ENCODE peak calls at places on chromosomes 5 and 9, in four cellular contexts. P is prostate gland; I is neural progenitor cell; W is CD8-positive, alpha-beta T cell. Q is an unnamed sample. For H3K36me3, the result is how much of the 10 kb centered on the place peaks cover.

GRCh38 chr9:77649109-77649812 is 1.1 kb upstream of the GNA14 start:
- DNase-seq in I (no peak), P (no peak), W (no peak), Q (no peak)

GRCh38 chr5:154642499-154643245 is 112.5 kb upstream of the LARP1 start:
- DNase-seq in W (no peak), P (no peak), I (peak), Q (no peak)

GRCh38 chr9:22214021-22214420 is 204.9 kb upstream of the CDKN2B start:
- DNase-seq in P (no peak), I (no peak), W (no peak), Q (no peak)

GRCh38 chr9:129486496-129487306 is 134.2 kb downstream of the C9orf50 start:
- DNase-seq in I (peak), W (no peak), P (peak), Q (no peak)

GRCh38 chr9:137051145-137051724 is 2.6 kb downstream of the ENTPD2 start:
- DNase-seq in W (no peak), P (no peak), I (no peak), Q (no peak)

GRCh38 chr5:151718168-151718567 is 31.5 kb upstream of the SPARC start:
- DNase-seq in I (no peak), P (no peak), W (no peak), Q (no peak)

GRCh38 chr9:137430723-137431415 is 7.7 kb downstream of the NOXA1 start:
- DNase-seq in P (no peak), I (no peak), W (no peak), Q (no peak)

GRCh38 chr9:93264338-93265125 is 80.6 kb downstream of the WNK2 start:
- DNase-seq in W (no peak), I (no peak), P (no peak), Q (no peak)

GRCh38 chr5:76269259-76269958 is 133.7 kb upstream of the IQGAP2 start:
- DNase-seq in I (no peak), P (no peak), W (no peak), Q (no peak)

GRCh38 chr5:23466401-23466886 is 41.0 kb upstream of the PRDM9 start:
- DNase-seq in I (peak), W (no peak), P (no peak), Q (no peak)

GRCh38 chr5:160548949-160549665 is 127.5 kb downstream of the PTTG1 start:
- DNase-seq in W (no peak), P (no peak), I (no peak), Q (no peak)

GRCh38 chr9:114507726-114508125 is 2.5 kb upstream of the WHRN start:
- DNase-seq in I (peak), W (no peak), P (no peak), Q (peak)

GRCh38 chr5:34606101-34606500 is 50.0 kb upstream of the RAI14 start:
- DNase-seq in W (no peak), I (no peak), P (no peak), Q (no peak)

GRCh38 chr9:91119679-91120078 is 242.0 kb downstream of the AUH start:
- DNase-seq in W (no peak), I (no peak), P (no peak), Q (no peak)

GRCh38 chr5:103703617-103704016 is 141.0 kb upstream of the NUDT12 start:
- DNase-seq in W (no peak), P (no peak), I (no peak), Q (no peak)

GRCh38 chr5:80853413-80853812 is 106.8 kb upstream of the RASGRF2 start:
- DNase-seq in W (no peak), I (no peak), P (no peak), Q (no peak)

GRCh38 chr5:59790399-59791130 is 103.0 kb downstream of the PDE4D start:
- DNase-seq in P (peak), W (no peak), I (no peak), Q (peak)

GRCh38 chr5:14174235-14174636 is 31.1 kb downstream of the TRIO start:
- DNase-seq in I (no peak), W (no peak), P (no peak), Q (no peak)

GRCh38 chr9:84736076-84736475 is 66.5 kb downstream of the NTRK2 start:
- DNase-seq in W (no peak), I (no peak), P (no peak), Q (no peak)

GRCh38 chr9:76904661-76905457 is 1.1 kb downstream of the PRUNE2 start:
- DNase-seq in P (no peak), I (no peak), W (no peak), Q (no peak)

GRCh38 chr5:13516195-13516594 is 428.3 kb downstream of the DNAH5 start:
- DNase-seq in I (no peak), W (no peak), P (no peak), Q (no peak)

GRCh38 chr9:91359734-91360470 is 1.8 kb downstream of the AUH start:
- DNase-seq in P (no peak), W (no peak), I (no peak), Q (no peak)

GRCh38 chr5:55636177-55636576 is 75.9 kb downstream of the SLC38A9 start:
- DNase-seq in W (no peak), P (peak), I (no peak), Q (no peak)

GRCh38 chr9:85858351-85858750 is 82.6 kb upstream of the NAA35 start:
- DNase-seq in W (no peak), P (no peak), I (no peak), Q (no peak)

GRCh38 chr5:128241071-128241695 is 157.6 kb downstream of the SLC12A2 start:
- DNase-seq in W (no peak), P (no peak), I (no peak), Q (no peak)

GRCh38 chr5:140603739-140604138 is 29.2 kb downstream of the CD14 start:
- DNase-seq in P (no peak), W (no peak), I (no peak), Q (no peak)
- H3K36me3 ChIP-seq in P (under half), W (under half), I (under half), Q (under half)

GRCh38 chr5:177293819-177294581 is 9.5 kb downstream of the RAB24 start:
- DNase-seq in I (no peak), P (no peak), W (no peak), Q (no peak)

GRCh38 chr5:177297922-177298321 is 5.6 kb downstream of the RAB24 start:
- DNase-seq in P (no peak), I (no peak), W (no peak), Q (no peak)

GRCh38 chr5:177294632-177295031 is 8.9 kb downstream of the RAB24 start:
- DNase-seq in P (no peak), I (no peak), W (no peak), Q (no peak)

GRCh38 chr5:177296581-177296980 is 6.9 kb downstream of the RAB24 start:
- DNase-seq in P (no peak), W (no peak), I (no peak), Q (no peak)

GRCh38 chr5:177295929-177296328 is 7.6 kb downstream of the RAB24 start:
- DNase-seq in I (no peak), P (no peak), W (no peak), Q (no peak)
- H3K36me3 ChIP-seq in I (under half), P (under half), W (under half), Q (under half)

GRCh38 chr9:120416816-120417427 is 163.0 kb downstream of the CDK5RAP2 start:
- DNase-seq in W (no peak), P (no peak), I (no peak), Q (no peak)
- H3K36me3 ChIP-seq in W (under half), P (under half), I (under half), Q (half or more)

GRCh38 chr5:40383719-40384651 is 295.7 kb upstream of the PTGER4 start:
- DNase-seq in W (no peak), I (no peak), P (no peak), Q (no peak)
- H3K36me3 ChIP-seq in W (under half), I (under half), P (under half), Q (under half)

GRCh38 chr9:127813739-127814226 is 11.1 kb downstream of the FPGS start:
- DNase-seq in P (no peak), I (no peak), W (no peak), Q (no peak)

GRCh38 chr9:127815512-127816361 is 13.1 kb downstream of the FPGS start:
- DNase-seq in W (no peak), P (no peak), I (no peak), Q (no peak)

GRCh38 chr9:127816362-127816725 is 13.7 kb downstream of the FPGS start:
- DNase-seq in W (no peak), P (no peak), I (no peak), Q (no peak)

GRCh38 chr9:127812936-127813675 is 10.4 kb downstream of the FPGS start:
- DNase-seq in W (no peak), I (no peak), P (no peak), Q (no peak)

DNA sequence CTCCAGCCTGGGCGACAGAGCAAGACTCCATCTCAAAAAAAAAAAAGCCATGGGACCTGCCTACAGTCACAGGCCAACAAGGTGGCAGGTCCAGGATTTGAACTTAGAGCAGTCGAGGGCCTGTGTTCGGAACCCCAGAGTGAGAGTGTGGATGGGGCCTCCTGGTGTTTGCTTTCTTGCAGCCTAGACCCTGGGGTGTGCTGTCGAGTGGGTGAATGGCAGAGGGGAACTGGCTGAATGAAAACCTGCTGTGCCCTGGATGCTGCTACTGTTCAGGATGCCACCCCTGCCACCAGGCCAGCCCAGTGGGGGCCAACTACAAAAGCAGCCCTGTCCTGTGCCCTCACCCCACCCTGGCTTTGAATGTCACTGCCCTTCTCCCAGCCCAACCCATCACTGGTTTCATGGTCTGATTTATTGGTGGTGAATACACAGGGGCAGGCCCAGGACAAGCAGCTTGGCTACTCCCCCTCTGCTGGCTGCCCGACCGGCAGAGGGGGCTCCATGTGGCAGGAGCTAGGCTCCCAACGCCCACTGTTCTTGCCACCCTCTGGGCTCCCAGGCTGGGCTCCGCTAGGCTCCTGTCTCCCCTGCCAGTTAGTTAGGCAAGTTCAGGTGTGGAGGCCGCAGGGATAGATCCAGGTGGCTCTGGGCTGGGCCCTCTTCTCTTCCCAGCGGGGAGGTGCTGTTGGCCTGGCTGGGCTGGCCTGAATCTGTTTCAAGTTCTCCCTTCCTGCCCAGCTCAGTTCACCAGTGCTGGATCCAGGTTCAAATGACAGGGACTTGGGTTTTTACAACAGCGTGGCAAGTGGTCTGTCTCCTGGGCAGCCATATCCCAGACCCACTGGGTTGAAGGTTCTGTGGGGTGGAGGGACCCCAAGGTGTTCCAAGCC is 12.2 kb downstream of the FPGS start:
- DNase-seq in I (no peak), W (no peak), P (no peak), Q (no peak)
- H3K36me3 ChIP-seq in I (under half), W (under half), P (under half), Q (under half)

GRCh38 chr5:172078726-172079345 is 72.4 kb upstream of the FBXW11 start:
- DNase-seq in P (no peak), I (no peak), W (no peak), Q (no peak)

GRCh38 chr5:172078027-172078426 is 71.6 kb upstream of the FBXW11 start:
- DNase-seq in P (no peak), W (no peak), I (no peak), Q (no peak)

GRCh38 chr5:172075655-172076054 is 69.2 kb upstream of the FBXW11 start:
- DNase-seq in P (no peak), I (no peak), W (no peak), Q (no peak)

GRCh38 chr5:172074896-172075295 is 68.5 kb upstream of the FBXW11 start:
- DNase-seq in W (no peak), P (no peak), I (no peak), Q (no peak)

DNA sequence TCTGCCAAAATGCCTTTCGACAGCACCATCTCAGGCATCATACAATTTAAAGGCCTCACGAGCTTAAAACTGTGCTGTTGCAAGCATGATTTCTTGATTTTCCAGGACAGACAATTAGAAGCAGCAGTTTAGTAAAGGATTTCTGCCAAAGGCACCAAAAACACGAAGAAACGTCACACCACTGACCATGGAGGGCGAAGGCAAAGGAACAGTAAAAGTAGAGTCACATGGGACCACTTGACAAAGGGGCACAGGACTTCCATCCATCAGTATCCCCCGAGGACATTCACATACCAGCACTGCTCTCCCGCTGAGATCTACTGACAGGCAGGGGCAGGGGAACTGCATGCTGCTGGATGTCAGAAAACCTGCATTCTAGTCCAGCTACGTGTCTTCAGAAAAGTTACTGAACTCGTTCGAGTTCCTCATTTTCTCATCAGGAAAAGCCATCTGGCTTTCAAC is 70.4 kb upstream of the FBXW11 start:
- DNase-seq in I (peak), P (no peak), W (no peak), Q (no peak)
- H3K36me3 ChIP-seq in I (under half), P (under half), W (under half), Q (under half)

DNA sequence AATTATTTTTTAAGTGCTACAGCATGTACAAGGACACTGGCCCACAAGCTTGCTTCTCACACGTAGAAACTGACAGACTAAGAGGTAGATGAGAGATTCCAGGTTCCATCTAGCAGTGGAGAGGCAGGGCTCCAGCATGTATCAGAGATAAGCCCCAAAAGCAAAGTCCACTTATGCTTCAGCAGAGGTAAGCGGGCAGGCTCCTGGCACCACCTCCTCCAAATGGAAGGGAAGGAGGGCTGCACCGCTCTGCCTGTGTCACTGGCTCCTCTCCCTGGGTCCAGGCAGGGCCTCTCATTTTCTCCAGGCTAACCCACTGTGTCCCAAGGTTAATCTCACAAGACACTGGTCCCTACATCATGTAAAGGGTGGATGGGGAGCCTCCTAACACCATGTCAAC is 15.9 kb downstream of the GRHPR start:
- DNase-seq in P (no peak), W (no peak), I (no peak), Q (no peak)
- H3K36me3 ChIP-seq in P (under half), W (under half), I (under half), Q (half or more)

DNA sequence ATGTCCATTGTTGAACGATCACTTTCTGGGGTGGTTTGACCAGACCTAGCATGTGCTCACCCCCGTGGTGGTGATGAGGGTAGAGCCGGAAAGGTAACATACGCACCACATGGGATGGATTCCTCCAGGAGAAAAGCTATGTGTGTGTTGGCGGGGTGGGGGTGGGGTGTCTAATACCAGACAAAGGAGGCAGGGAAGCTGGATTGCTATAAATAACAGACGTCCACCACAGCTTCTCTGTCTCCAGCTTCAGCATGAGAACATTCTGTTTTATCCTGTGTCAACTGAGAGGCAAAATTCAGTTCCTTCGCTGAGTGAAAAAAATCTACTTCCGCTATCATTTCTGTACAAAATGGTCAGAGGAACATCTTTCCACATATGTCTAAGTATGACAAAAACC is 151.0 kb downstream of the PCSK1 start:
- DNase-seq in I (no peak), P (no peak), W (no peak), Q (no peak)
- H3K36me3 ChIP-seq in I (under half), P (under half), W (under half), Q (under half)

GRCh38 chr5:180153099-180153498 is 55.9 kb downstream of the RASGEF1C start:
- DNase-seq in W (no peak), P (no peak), I (no peak), Q (no peak)
- H3K36me3 ChIP-seq in W (under half), P (under half), I (under half), Q (under half)

GRCh38 chr9:95626341-95626740 is 109.6 kb upstream of the PTCH1 start:
- DNase-seq in P (no peak), I (no peak), W (no peak), Q (no peak)

GRCh38 chr9:95626885-95627558 is 110.3 kb upstream of the PTCH1 start:
- DNase-seq in W (no peak), P (no peak), I (no peak), Q (peak)

GRCh38 chr9:95629585-95629984 is 112.8 kb upstream of the PTCH1 start:
- DNase-seq in W (no peak), I (no peak), P (no peak), Q (no peak)

GRCh38 chr9:95623614-95624013 is 106.8 kb upstream of the PTCH1 start:
- DNase-seq in I (no peak), W (no peak), P (no peak), Q (no peak)

DNA sequence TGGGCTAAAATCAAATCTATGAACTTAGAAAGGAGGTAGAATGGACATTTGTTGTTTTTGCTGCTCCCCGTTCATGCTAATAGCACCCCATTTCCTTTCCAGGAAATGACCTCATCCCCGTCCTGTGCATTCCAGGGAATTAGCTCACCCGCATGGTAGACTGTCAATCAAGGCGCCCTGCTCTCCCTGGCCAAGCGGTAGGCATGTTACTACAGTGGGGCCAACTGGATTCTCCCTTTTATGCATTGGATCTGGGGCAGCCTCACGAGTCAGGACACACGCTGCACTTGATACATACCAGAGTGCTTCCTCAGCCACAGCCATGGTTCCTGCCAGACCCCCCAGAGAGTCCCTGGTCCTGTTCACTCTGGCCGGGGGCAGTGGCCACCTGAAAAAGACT is 111.0 kb upstream of the PTCH1 start:
- DNase-seq in W (no peak), P (no peak), I (no peak), Q (no peak)
- H3K36me3 ChIP-seq in W (under half), P (under half), I (under half), Q (under half)

Q was measured in naive thymus-derived CD4-positive, alpha-beta T cell.